ENCODE peak calls at places on chromosomes 1 and 21, in six cellular contexts. One of them, this sample, is unnamed.

GRCh38 chr1:30335997-30336390 is 387.4 kb downstream of the MATN1 start:
- DNase-seq in H9: no peak
- DNase-seq in IMR-90: no peak
- DNase-seq in neuronal stem cell: no peak
- DNase-seq in H1: no peak
- DNase-seq in mesendoderm: no peak
- DNase-seq in this sample: no peak

GRCh38 chr21:44299085-44299457 is 782 bp upstream of the PFKL start:
- DNase-seq in mesendoderm: no peak
- DNase-seq in H1: no peak
- DNase-seq in IMR-90: peak; percentile 4
- DNase-seq in H9: no peak
- DNase-seq in neuronal stem cell: no peak
- DNase-seq in this sample: peak; percentile 54

GRCh38 chr1:94966033-94966432 is 39.1 kb upstream of the CNN3 start:
- DNase-seq in H1: no peak
- DNase-seq in IMR-90: no peak
- DNase-seq in H9: no peak
- DNase-seq in neuronal stem cell: no peak
- DNase-seq in mesendoderm: no peak
- DNase-seq in this sample: no peak

GRCh38 chr21:43972850-43973633 is 39.1 kb upstream of the TRAPPC10 start:
- DNase-seq in IMR-90: peak; percentile 8
- DNase-seq in neuronal stem cell: no peak
- DNase-seq in H1: no peak
- DNase-seq in H9: no peak
- DNase-seq in mesendoderm: no peak
- DNase-seq in this sample: peak; percentile 18

GRCh38 chr1:31593770-31594632 is 17.7 kb downstream of the TINAGL1 start:
- DNase-seq in H9: peak; percentile 88
- DNase-seq in H1: peak; percentile 62
- DNase-seq in mesendoderm: peak; percentile 87
- DNase-seq in IMR-90: peak; percentile 56
- DNase-seq in neuronal stem cell: peak; percentile 61
- DNase-seq in this sample: peak; percentile 68

GRCh38 chr1:169511339-169512028 is 25.7 kb upstream of the SLC19A2 start:
- DNase-seq in H9: no peak
- DNase-seq in IMR-90: peak; percentile 89
- DNase-seq in neuronal stem cell: no peak
- DNase-seq in mesendoderm: no peak
- DNase-seq in H1: no peak
- DNase-seq in this sample: peak; percentile 83

GRCh38 chr1:70438529-70438928 is 27.5 kb downstream of the CTH start:
- DNase-seq in IMR-90: peak; percentile 9
- DNase-seq in mesendoderm: no peak
- DNase-seq in neuronal stem cell: no peak
- DNase-seq in H9: no peak
- DNase-seq in H1: no peak
- DNase-seq in this sample: peak; percentile 16

GRCh38 chr1:37038079-37038702 is 3.9 kb upstream of the GRIK3 start:
- DNase-seq in H1: no peak
- DNase-seq in neuronal stem cell: no peak
- DNase-seq in mesendoderm: peak; percentile 72
- DNase-seq in H9: peak; percentile 52
- DNase-seq in IMR-90: no peak
- DNase-seq in this sample: no peak

GRCh38 chr21:27219068-27219467 is 252.2 kb upstream of the ADAMTS5 start:
- DNase-seq in mesendoderm: no peak
- DNase-seq in H9: no peak
- DNase-seq in IMR-90: peak; percentile 58
- DNase-seq in H1: no peak
- DNase-seq in neuronal stem cell: no peak
- DNase-seq in this sample: peak; percentile 6

GRCh38 chr1:185402930-185403329 is 85.9 kb upstream of the IVNS1ABP start:
- DNase-seq in neuronal stem cell: no peak
- DNase-seq in IMR-90: no peak
- DNase-seq in H9: no peak
- DNase-seq in mesendoderm: peak; percentile 34
- DNase-seq in H1: no peak
- DNase-seq in this sample: no peak

GRCh38 chr1:208088319-208088718 is 155.9 kb downstream of the PLXNA2 start:
- DNase-seq in H9: no peak
- DNase-seq in mesendoderm: no peak
- DNase-seq in IMR-90: no peak
- DNase-seq in H1: no peak
- DNase-seq in neuronal stem cell: no peak
- DNase-seq in this sample: no peak

GRCh38 chr1:224722838-224723237 is 106.7 kb downstream of the CNIH3 start:
- DNase-seq in IMR-90: no peak
- DNase-seq in H9: no peak
- DNase-seq in neuronal stem cell: no peak
- DNase-seq in H1: no peak
- DNase-seq in mesendoderm: no peak
- DNase-seq in this sample: no peak

GRCh38 chr1:153985984-153986761 is at the start of gene RAB13:
- DNase-seq in H1: no peak
- DNase-seq in neuronal stem cell: peak; percentile 74
- DNase-seq in mesendoderm: peak; percentile 89
- DNase-seq in H9: peak; percentile 93
- DNase-seq in IMR-90: peak; percentile 80
- DNase-seq in this sample: peak; percentile 92

GRCh38 chr1:195748969-195749368 is 859.3 kb downstream of the KCNT2 start:
- DNase-seq in IMR-90: no peak
- DNase-seq in H1: no peak
- DNase-seq in mesendoderm: no peak
- DNase-seq in neuronal stem cell: no peak
- DNase-seq in H9: no peak
- DNase-seq in this sample: no peak

GRCh38 chr1:226417830-226418546 is 10.1 kb upstream of the PARP1 start:
- DNase-seq in H1: no peak
- DNase-seq in IMR-90: no peak
- DNase-seq in mesendoderm: no peak
- DNase-seq in neuronal stem cell: no peak
- DNase-seq in H9: peak; percentile 29
- DNase-seq in this sample: peak; percentile 28

GRCh38 chr1:25520446-25521061 is 22.9 kb upstream of the LDLRAP1 start:
- DNase-seq in neuronal stem cell: peak; percentile 43
- DNase-seq in IMR-90: peak; percentile 69
- DNase-seq in H9: no peak
- DNase-seq in H1: no peak
- DNase-seq in mesendoderm: peak; percentile 51
- DNase-seq in this sample: peak; percentile 63

GRCh38 chr1:46477153-46477929 is 12.3 kb upstream of the DMBX1 start:
- DNase-seq in neuronal stem cell: no peak
- DNase-seq in H1: peak; percentile 51
- DNase-seq in H9: peak; percentile 82
- DNase-seq in IMR-90: peak; percentile 55
- DNase-seq in mesendoderm: peak; percentile 57
- DNase-seq in this sample: peak; percentile 71

GRCh38 chr1:10975567-10976326 is 36.7 kb upstream of the TARDBP start:
- DNase-seq in IMR-90: peak; percentile 64
- DNase-seq in H1: no peak
- DNase-seq in H9: no peak
- DNase-seq in mesendoderm: peak; percentile 53
- DNase-seq in neuronal stem cell: no peak
- DNase-seq in this sample: peak; percentile 72

GRCh38 chr1:172467446-172467845 is 23.6 kb upstream of the PIGC start:
- DNase-seq in neuronal stem cell: no peak
- DNase-seq in H1: no peak
- DNase-seq in H9: no peak
- DNase-seq in mesendoderm: no peak
- DNase-seq in IMR-90: no peak
- DNase-seq in this sample: no peak
- H2BK15ac ChIP-seq in neuronal stem cell: no peak overlapping the region
- H2BK15ac ChIP-seq in H1: no peak overlapping the region
- H2BK15ac ChIP-seq in H9: no peak overlapping the region
- H2BK15ac ChIP-seq in mesendoderm: no peak overlapping the region
- H2BK15ac ChIP-seq in IMR-90: no peak overlapping the region
- H2BK15ac ChIP-seq in this sample: no peak overlapping the region

DNA sequence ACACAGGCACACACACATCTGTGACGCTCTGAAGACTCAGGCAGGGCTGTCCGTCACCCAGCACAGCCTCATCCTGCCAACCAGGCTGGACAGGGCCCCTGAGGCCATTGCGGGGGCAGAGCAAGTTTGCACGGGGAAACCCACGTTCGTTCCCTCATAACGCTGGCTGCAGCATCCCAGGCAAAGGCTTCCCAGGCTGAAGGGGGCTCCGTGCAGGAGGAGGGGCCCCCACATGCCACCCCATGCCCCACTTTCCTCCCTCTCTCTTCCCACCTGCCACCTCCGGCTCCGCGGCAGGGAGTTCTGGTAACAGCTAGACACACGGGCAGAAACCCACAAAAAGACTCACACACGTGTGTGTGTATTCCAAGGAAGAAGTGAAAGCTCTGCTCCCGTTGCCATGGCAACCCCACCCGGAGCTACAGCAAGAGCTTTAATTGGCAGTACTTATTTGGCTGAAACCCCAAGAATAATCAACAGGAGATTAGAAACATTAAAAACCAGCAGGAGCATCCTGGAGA is 247.3 kb downstream of the NPHP4 start:
- DNase-seq in mesendoderm: peak; percentile 57
- DNase-seq in H9: peak; percentile 31
- DNase-seq in IMR-90: no peak
- DNase-seq in H1: no peak
- DNase-seq in neuronal stem cell: peak; percentile 45
- DNase-seq in this sample: no peak
- H3K9ac ChIP-seq in mesendoderm: no peak overlapping the region
- H3K9ac ChIP-seq in H9: no peak overlapping the region
- H3K9ac ChIP-seq in IMR-90: no peak overlapping the region
- H3K9ac ChIP-seq in H1: no peak overlapping the region
- H3K9ac ChIP-seq in neuronal stem cell: peak overlapping the region; percentile 65
- H3K9ac ChIP-seq in this sample: no peak overlapping the region

DNA sequence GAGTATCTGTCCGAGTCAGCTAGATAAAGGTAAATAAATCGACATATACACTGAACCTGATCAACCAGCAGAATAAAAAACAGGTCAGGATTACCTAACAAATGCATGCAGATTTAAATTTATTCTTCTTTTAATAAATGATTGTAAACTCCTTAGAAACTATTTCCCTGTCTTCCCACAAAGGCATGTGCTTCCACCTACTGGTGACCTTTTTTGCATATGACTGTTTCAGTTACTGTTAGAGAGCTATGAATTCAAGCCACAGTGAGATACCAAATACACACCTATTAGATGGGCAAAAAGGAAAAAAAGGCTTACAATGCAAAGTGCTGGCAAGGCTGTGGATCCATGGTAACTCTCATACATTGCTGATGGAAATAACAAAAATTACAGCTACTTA is 957.4 kb upstream of the NCAM2 start:
- DNase-seq in IMR-90: no peak
- DNase-seq in neuronal stem cell: no peak
- DNase-seq in H9: no peak
- DNase-seq in H1: no peak
- DNase-seq in mesendoderm: peak; percentile 30
- DNase-seq in this sample: peak; percentile 10
- H2BK15ac ChIP-seq in IMR-90: no peak overlapping the region
- H2BK15ac ChIP-seq in neuronal stem cell: no peak overlapping the region
- H2BK15ac ChIP-seq in H9: no peak overlapping the region
- H2BK15ac ChIP-seq in H1: no peak overlapping the region
- H2BK15ac ChIP-seq in mesendoderm: no peak overlapping the region
- H2BK15ac ChIP-seq in this sample: no peak overlapping the region

GRCh38 chr1:39508857-39509305 is 17.4 kb downstream of the BMP8A start:
- DNase-seq in H1: no peak
- DNase-seq in mesendoderm: no peak
- DNase-seq in H9: no peak
- DNase-seq in neuronal stem cell: no peak
- DNase-seq in IMR-90: no peak
- DNase-seq in this sample: no peak
- H3K9ac ChIP-seq in H1: no peak overlapping the region
- H3K9ac ChIP-seq in mesendoderm: no peak overlapping the region
- H3K9ac ChIP-seq in H9: no peak overlapping the region
- H3K9ac ChIP-seq in neuronal stem cell: no peak overlapping the region
- H3K9ac ChIP-seq in IMR-90: no peak overlapping the region
- H3K9ac ChIP-seq in this sample: no peak overlapping the region

DNA sequence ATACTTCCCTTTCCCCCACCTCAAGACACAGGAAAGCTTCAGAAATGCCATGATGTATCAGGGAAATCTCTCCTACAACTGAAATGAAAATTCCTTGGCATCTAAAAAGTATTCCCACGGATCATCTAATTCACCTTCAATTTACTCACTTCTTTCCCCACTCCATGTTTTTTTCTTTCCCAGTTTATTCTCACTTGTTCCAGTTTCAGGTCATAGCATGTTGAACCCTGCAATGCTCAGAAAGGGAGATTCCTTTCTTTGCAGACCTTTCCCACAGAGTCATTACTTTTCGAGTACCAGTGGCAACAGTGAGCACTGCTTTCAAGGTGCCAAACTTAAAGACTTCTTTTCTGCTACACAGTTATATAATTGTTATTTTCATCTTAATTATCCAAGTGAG is 305.0 kb downstream of the VAV3 start:
- DNase-seq in neuronal stem cell: no peak
- DNase-seq in mesendoderm: no peak
- DNase-seq in H9: no peak
- DNase-seq in H1: no peak
- DNase-seq in IMR-90: no peak
- DNase-seq in this sample: no peak
- H2BK15ac ChIP-seq in neuronal stem cell: no peak overlapping the region
- H2BK15ac ChIP-seq in mesendoderm: no peak overlapping the region
- H2BK15ac ChIP-seq in H9: no peak overlapping the region
- H2BK15ac ChIP-seq in H1: no peak overlapping the region
- H2BK15ac ChIP-seq in IMR-90: no peak overlapping the region
- H2BK15ac ChIP-seq in this sample: no peak overlapping the region

GRCh38 chr1:100482167-100482566 is 55.8 kb upstream of the GPR88 start:
- DNase-seq in neuronal stem cell: no peak
- DNase-seq in H1: no peak
- DNase-seq in IMR-90: no peak
- DNase-seq in mesendoderm: no peak
- DNase-seq in H9: no peak
- DNase-seq in this sample: no peak
- H3K9ac ChIP-seq in neuronal stem cell: no peak overlapping the region
- H3K9ac ChIP-seq in H1: no peak overlapping the region
- H3K9ac ChIP-seq in IMR-90: no peak overlapping the region
- H3K9ac ChIP-seq in mesendoderm: no peak overlapping the region
- H3K9ac ChIP-seq in H9: no peak overlapping the region
- H3K9ac ChIP-seq in this sample: no peak overlapping the region

GRCh38 chr1:238672262-238672661 is 714.1 kb upstream of the CHRM3 start:
- DNase-seq in IMR-90: no peak
- DNase-seq in neuronal stem cell: no peak
- DNase-seq in mesendoderm: peak; percentile 90
- DNase-seq in H9: no peak
- DNase-seq in H1: no peak
- DNase-seq in this sample: no peak
- H2BK15ac ChIP-seq in IMR-90: no peak overlapping the region
- H2BK15ac ChIP-seq in neuronal stem cell: no peak overlapping the region
- H2BK15ac ChIP-seq in mesendoderm: no peak overlapping the region
- H2BK15ac ChIP-seq in H9: no peak overlapping the region
- H2BK15ac ChIP-seq in H1: no peak overlapping the region
- H2BK15ac ChIP-seq in this sample: no peak overlapping the region

DNA sequence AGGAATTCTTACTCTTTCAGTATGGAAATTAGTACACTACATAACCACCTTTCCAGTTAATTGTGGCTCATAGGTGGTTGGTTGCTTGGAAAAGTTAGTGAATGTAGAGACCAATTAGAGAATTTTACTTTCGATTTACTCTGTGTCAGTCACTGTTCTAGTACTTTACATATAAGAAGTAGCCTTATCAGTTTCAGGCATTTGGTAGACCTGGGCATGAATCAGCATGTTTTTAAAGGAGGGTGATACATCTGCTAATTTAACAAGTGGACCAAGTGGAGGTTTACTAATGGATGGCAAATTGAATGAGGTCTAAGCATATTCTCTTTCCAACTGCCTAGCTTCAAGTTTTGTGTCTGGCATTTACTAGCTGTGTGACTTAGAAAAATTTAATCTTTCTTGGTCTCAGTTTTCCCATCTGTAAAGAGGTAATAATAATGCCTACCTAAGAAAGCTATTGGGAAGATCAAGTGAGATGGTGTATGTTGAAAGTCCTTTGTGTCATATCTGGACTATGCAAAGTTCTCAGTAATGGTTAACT is 1158.6 kb downstream of the PLA2G4A start:
- DNase-seq in H9: no peak
- DNase-seq in mesendoderm: no peak
- DNase-seq in neuronal stem cell: no peak
- DNase-seq in IMR-90: no peak
- DNase-seq in H1: no peak
- DNase-seq in this sample: no peak
- H3K9ac ChIP-seq in H9: no peak overlapping the region
- H3K9ac ChIP-seq in mesendoderm: no peak overlapping the region
- H3K9ac ChIP-seq in neuronal stem cell: no peak overlapping the region
- H3K9ac ChIP-seq in IMR-90: no peak overlapping the region
- H3K9ac ChIP-seq in H1: no peak overlapping the region
- H3K9ac ChIP-seq in this sample: no peak overlapping the region